ENCODE peak calls at places on chromosomes 12 and 14, in four cellular contexts. Y, R, D and S are unnamed samples.

GRCh38 chr14:96156804-96157760 is 47.6 kb upstream of the BDKRB2 start:
- DNase-seq in Y (no peak), R (no peak), D (no peak), S (no peak)

GRCh38 chr14:92649934-92650545 is 98.4 kb downstream of the LGMN start:
- DNase-seq in Y (no peak), R (peak), D (no peak), S (no peak)

GRCh38 chr12:102120886-102121285 is 903 bp downstream of the PARPBP start:
- DNase-seq in Y (peak), R (peak), D (peak), S (no peak)

GRCh38 chr12:3004655-3005565 is 45.7 kb downstream of the TEAD4 start:
- DNase-seq in Y (no peak), R (no peak), D (peak), S (no peak)

GRCh38 chr12:14601692-14602091 is 34.0 kb upstream of the PLBD1 start:
- DNase-seq in Y (no peak), R (no peak), D (no peak), S (no peak)

GRCh38 chr12:49451468-49452259 is 84.4 kb downstream of the SPATS2 start:
- DNase-seq in Y (no peak), R (no peak), D (no peak), S (peak)

GRCh38 chr14:70181276-70181675 is 7.5 kb downstream of the SLC8A3 start:
- DNase-seq in Y (no peak), R (no peak), D (no peak), S (no peak)

GRCh38 chr14:64098120-64098519 is 196.1 kb downstream of the ESR2 start:
- DNase-seq in Y (no peak), R (no peak), D (no peak), S (no peak)

GRCh38 chr12:33440477-33440876 is 858 bp upstream of the SYT10 start:
- DNase-seq in Y (no peak), R (no peak), D (no peak), S (no peak)

GRCh38 chr12:62922539-62922938 is 12.4 kb downstream of the PPM1H start:
- DNase-seq in Y (no peak), R (no peak), D (no peak), S (no peak)

GRCh38 chr12:57766464-57767311 is at the start of gene CYP27B1:
- DNase-seq in Y (peak), R (peak), D (no peak), S (no peak)

GRCh38 chr12:47860279-47860841 is 40.7 kb upstream of the HDAC7 start:
- DNase-seq in Y (no peak), R (no peak), D (no peak), S (no peak)

GRCh38 chr12:22855456-22855855 is 230.5 kb downstream of the ETNK1 start:
- DNase-seq in Y (no peak), R (no peak), D (no peak), S (no peak)

GRCh38 chr14:100874411-100875091 is 29.0 kb downstream of the RTL1 start:
- DNase-seq in Y (no peak), R (no peak), D (no peak), S (no peak)

GRCh38 chr12:104458645-104459555 is 2.2 kb downstream of the CHST11 start:
- DNase-seq in Y (peak), R (no peak), D (peak), S (no peak)

GRCh38 chr14:78788467-78789360 is 618.5 kb downstream of the NRXN3 start:
- DNase-seq in Y (no peak), R (no peak), D (no peak), S (no peak)

GRCh38 chr14:74858022-74858421 is 17.9 kb downstream of the PROX2 start:
- DNase-seq in Y (no peak), R (no peak), D (no peak), S (no peak)

GRCh38 chr12:77537648-77538047 is 293.0 kb upstream of the NAV3 start:
- DNase-seq in Y (no peak), R (no peak), D (no peak), S (no peak)

GRCh38 chr14:51081712-51082111 is 13.2 kb downstream of the TRIM9 start:
- DNase-seq in Y (no peak), R (no peak), D (no peak), S (no peak)

GRCh38 chr14:51082394-51082793 is 12.5 kb downstream of the TRIM9 start:
- DNase-seq in Y (no peak), R (no peak), D (no peak), S (no peak)

GRCh38 chr14:51080622-51081021 is 14.3 kb downstream of the TRIM9 start:
- DNase-seq in Y (no peak), R (no peak), D (no peak), S (no peak)

GRCh38 chr14:51079489-51079888 is 15.4 kb downstream of the TRIM9 start:
- DNase-seq in Y (no peak), R (no peak), D (no peak), S (no peak)

DNA sequence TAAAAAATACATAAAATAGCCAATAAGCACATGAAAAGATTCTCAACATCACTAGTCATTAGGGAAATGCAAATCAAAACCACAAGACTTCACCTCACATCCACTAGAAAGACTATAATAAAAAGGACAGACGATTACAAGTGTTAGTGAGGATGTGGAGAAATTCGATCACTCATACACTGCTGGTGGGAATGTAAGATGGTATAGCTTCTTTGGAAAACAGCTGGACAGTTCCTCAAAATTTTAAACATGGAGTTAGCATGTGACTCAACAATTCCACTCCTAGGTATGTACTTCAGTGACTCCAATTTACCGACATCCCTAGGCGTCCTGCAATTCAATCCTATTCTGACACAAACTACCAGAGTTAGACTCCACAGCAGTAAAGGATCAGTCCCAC is 13.7 kb downstream of the TRIM9 start:
- DNase-seq in Y (no peak), R (no peak), D (no peak), S (no peak)
- TF ChIP-seq ELK1 in Y (no peak), R (no peak), D (no peak), S (no peak)

GRCh38 chr12:108004368-108004767 is 124.7 kb upstream of the WSCD2 start:
- DNase-seq in Y (no peak), R (no peak), D (no peak), S (no peak)

GRCh38 chr12:108008163-108008562 is 120.9 kb upstream of the WSCD2 start:
- DNase-seq in Y (no peak), R (no peak), D (no peak), S (no peak)

DNA sequence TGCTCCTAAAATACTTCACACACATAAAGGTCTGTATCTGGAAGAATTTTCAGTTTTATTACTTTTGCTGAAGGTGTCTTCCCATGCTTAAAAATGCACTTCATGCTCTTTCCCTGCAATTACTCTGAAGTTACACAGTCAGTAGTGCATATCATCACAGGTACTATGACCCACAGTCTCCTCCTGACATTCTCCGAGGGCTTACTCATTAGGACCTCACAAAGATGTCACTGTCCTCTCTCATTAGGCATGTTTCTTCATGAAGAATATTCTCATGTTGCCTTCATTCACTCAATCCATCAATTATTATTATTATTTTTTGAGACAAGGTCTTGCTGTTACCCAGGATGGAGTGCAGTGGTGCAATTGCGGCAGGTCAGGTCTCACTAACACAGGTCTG is 119.6 kb upstream of the WSCD2 start:
- DNase-seq in Y (no peak), R (no peak), D (no peak), S (no peak)
- TF ChIP-seq RCOR1 in Y (no peak), R (no peak), D (no peak), S (no peak)

DNA sequence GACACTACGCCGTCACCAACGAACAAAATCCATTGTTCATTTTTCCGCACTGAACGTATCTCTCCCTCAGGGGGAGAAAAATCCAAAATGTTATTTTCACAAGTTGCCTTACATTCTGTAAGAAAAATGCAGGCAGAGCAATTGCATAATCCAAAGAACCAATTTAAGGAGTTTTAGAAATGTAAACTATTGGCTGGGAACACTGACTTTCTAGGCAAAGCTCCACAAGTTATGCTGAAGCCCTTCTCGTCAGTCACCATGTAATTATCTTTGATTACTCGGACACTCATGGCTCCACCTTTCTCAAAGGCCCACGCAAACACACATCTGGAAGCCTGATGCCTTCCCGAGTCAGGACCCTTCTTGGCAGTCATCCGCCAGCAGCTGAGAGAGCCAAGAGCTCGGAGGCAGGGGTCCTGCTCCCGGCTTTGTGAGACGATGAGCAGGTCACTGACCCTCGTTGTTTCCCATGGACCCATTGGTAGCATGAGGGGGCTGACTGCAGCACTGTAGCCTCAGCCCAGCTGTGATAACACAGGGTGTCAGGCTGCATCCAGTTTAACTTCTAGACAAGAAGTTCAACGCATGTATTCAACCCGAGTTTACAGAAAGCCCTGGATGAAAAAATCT is 202.2 kb downstream of the TMEM132D start:
- DNase-seq in Y (no peak), R (no peak), D (no peak), S (no peak)
- TF ChIP-seq ELK1 in Y (no peak), R (no peak), D (no peak), S (no peak)

GRCh38 chr14:72965249-72965648 is 39.0 kb downstream of the DCAF4 start:
- DNase-seq in Y (peak), R (peak), D (no peak), S (no peak)
- TF ChIP-seq RCOR1 in Y (no peak), R (no peak), D (no peak), S (no peak)

GRCh38 chr14:23403139-23403438 is 5.0 kb downstream of the MYH6 start:
- DNase-seq in Y (no peak), R (no peak), D (no peak), S (no peak)
- TF ChIP-seq ELK1 in Y (no peak), R (no peak), D (no peak), S (no peak)

GRCh38 chr12:81896771-81897170 is 137.6 kb upstream of the PPFIA2 start:
- DNase-seq in Y (no peak), R (no peak), D (no peak), S (no peak)
- TF ChIP-seq RCOR1 in Y (no peak), R (no peak), D (no peak), S (no peak)